ENCODE peak calls at places on chromosomes 2 and 18, in eight cellular contexts. W is vagina, V is heart left ventricle, H is H1, B is Peyer's patch, L is IMR-90, A is HepG2, P is stomach. C is an unnamed sample. For H3K27me3, the result is how much of the 10 kb centered on the place peaks cover.

GRCh38 chr2:212646698-212647097 is 108.1 kb upstream of the ERBB4 start:
- DNase-seq in W (no peak), V (no peak), H (no peak), B (no peak), L (peak), A (no peak), P (no peak), C (no peak)

GRCh38 chr2:1223791-1224190 is 189.5 kb upstream of the TPO start:
- DNase-seq in W (no peak), V (no peak), H (no peak), B (no peak), L (no peak), A (no peak), P (no peak), C (no peak)

GRCh38 chr2:230650585-230651137 is 62.0 kb upstream of the CAB39 start:
- DNase-seq in W (no peak), V (no peak), H (no peak), B (no peak), L (no peak), A (peak), P (no peak), C (no peak)

GRCh38 chr2:72114693-72115051 is 33.0 kb downstream of the CYP26B1 start:
- DNase-seq in W (peak), V (no peak), H (no peak), B (no peak), L (no peak), A (no peak), P (no peak), C (no peak)

GRCh38 chr2:19893520-19894134 is 8.2 kb downstream of the TTC32 start:
- DNase-seq in W (no peak), V (no peak), H (no peak), B (no peak), L (no peak), A (no peak), P (no peak), C (no peak)

GRCh38 chr2:127771756-127772155 is 39.2 kb downstream of the WDR33 start:
- DNase-seq in W (no peak), V (no peak), H (no peak), B (no peak), L (peak), A (no peak), P (no peak), C (no peak)

GRCh38 chr18:26714739-26715138 is 150.8 kb downstream of the AQP4 start:
- DNase-seq in W (no peak), V (no peak), H (no peak), B (no peak), L (no peak), A (no peak), P (no peak), C (no peak)

GRCh38 chr18:66548747-66549146 is 55.1 kb downstream of the CDH19 start:
- DNase-seq in W (no peak), V (no peak), H (no peak), B (no peak), L (no peak), A (no peak), P (no peak), C (no peak)

GRCh38 chr2:83072767-83073166 is 1386.3 kb downstream of the SUCLG1 start:
- DNase-seq in W (no peak), V (no peak), H (no peak), B (no peak), L (no peak), A (no peak), P (no peak), C (no peak)

GRCh38 chr2:188788621-188789020 is 185.6 kb upstream of the COL3A1 start:
- DNase-seq in W (no peak), V (peak), H (no peak), B (peak), L (peak), A (no peak), P (peak), C (peak)

GRCh38 chr2:8531481-8531880 is 150.4 kb upstream of the ID2 start:
- DNase-seq in W (no peak), V (no peak), H (no peak), B (no peak), L (no peak), A (no peak), P (no peak), C (no peak)

GRCh38 chr2:3827673-3828575 is 124.5 kb downstream of the DCDC2C start:
- DNase-seq in W (no peak), V (no peak), H (no peak), B (no peak), L (peak), A (no peak), P (no peak), C (peak)

GRCh38 chr2:47083886-47084682 is 71.0 kb downstream of the STPG4 start:
- DNase-seq in W (no peak), V (peak), H (no peak), B (no peak), L (no peak), A (no peak), P (no peak), C (no peak)

GRCh38 chr2:182831097-182831496 is 35.3 kb downstream of the FRZB start:
- DNase-seq in W (no peak), V (no peak), H (no peak), B (no peak), L (no peak), A (no peak), P (no peak), C (no peak)

GRCh38 chr18:24514439-24514838 is 54.0 kb downstream of the HRH4 start:
- DNase-seq in W (no peak), V (no peak), H (peak), B (no peak), L (peak), A (peak), P (no peak), C (no peak)

GRCh38 chr18:49682301-49683190 is 120.7 kb downstream of the LIPG start:
- DNase-seq in W (no peak), V (no peak), H (no peak), B (no peak), L (peak), A (no peak), P (no peak), C (no peak)

GRCh38 chr2:48398285-48399135 is 131.4 kb upstream of the STON1 start:
- DNase-seq in W (no peak), V (no peak), H (no peak), B (no peak), L (no peak), A (no peak), P (no peak), C (no peak)

GRCh38 chr18:68418881-68419280 is 296.0 kb downstream of the TMX3 start:
- DNase-seq in W (no peak), V (no peak), H (no peak), B (no peak), L (peak), A (no peak), P (no peak), C (no peak)

GRCh38 chr2:197600306-197600705 is 75.1 kb downstream of the RFTN2 start:
- DNase-seq in W (no peak), V (no peak), H (no peak), B (no peak), L (no peak), A (no peak), P (no peak), C (no peak)

GRCh38 chr2:140597836-140598235 is 1533.0 kb downstream of the LRP1B start:
- DNase-seq in W (no peak), V (no peak), H (no peak), B (no peak), L (no peak), A (no peak), P (no peak), C (no peak)

GRCh38 chr2:178277741-178278197 is 83.5 kb downstream of the OSBPL6 start:
- DNase-seq in W (no peak), V (no peak), H (no peak), B (no peak), L (peak), A (peak), P (no peak), C (no peak)
- TF ChIP-seq POLR2A in W (no peak), V (no peak), H (no peak), B (no peak), L (no peak), A (no peak), P (no peak), C (no peak)

DNA sequence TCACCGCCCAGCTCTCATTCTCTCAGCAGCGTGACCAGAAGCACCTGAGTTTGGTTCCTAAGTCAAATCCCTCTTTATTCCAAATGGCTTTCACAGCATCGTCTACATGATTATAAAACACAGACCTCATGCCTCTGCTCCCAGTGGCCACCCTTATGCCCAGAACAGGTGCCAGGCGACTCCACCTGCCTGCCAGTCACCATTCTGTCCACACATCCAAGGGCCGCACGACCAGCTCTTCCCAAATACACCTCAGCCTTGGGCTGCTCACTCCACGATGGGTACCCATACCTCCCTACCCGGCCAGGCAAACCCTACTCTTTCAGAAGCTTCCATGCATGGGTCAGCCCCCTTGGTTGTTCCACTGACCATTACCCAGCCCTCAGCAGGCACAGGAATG is 851.6 kb upstream of the SALL3 start:
- DNase-seq in W (no peak), V (no peak), H (no peak), B (no peak), L (no peak), A (no peak), P (no peak), C (no peak)
- H3K27me3 ChIP-seq in W (under half), V (under half), H (under half), B (under half), L (under half), A (under half), P (under half), C (under half)

GRCh38 chr18:54240629-54241107 is 16.2 kb upstream of the MBD2 start:
- DNase-seq in W (no peak), V (no peak), H (no peak), B (no peak), L (no peak), A (no peak), P (no peak), C (no peak)

GRCh38 chr18:54239091-54239490 is 14.6 kb upstream of the MBD2 start:
- DNase-seq in W (no peak), V (no peak), H (no peak), B (no peak), L (no peak), A (no peak), P (no peak), C (no peak)

GRCh38 chr18:54235871-54236270 is 11.4 kb upstream of the MBD2 start:
- DNase-seq in W (no peak), V (no peak), H (no peak), B (no peak), L (no peak), A (no peak), P (no peak), C (no peak)

GRCh38 chr18:54241483-54241882 is 17.0 kb upstream of the MBD2 start:
- DNase-seq in W (no peak), V (no peak), H (no peak), B (no peak), L (no peak), A (no peak), P (no peak), C (no peak)

GRCh38 chr18:54238181-54238936 is 13.9 kb upstream of the MBD2 start:
- DNase-seq in W (no peak), V (no peak), H (no peak), B (no peak), L (no peak), A (no peak), P (no peak), C (no peak)
- H3K4me3 ChIP-seq in W (no peak), V (no peak), H (no peak), B (no peak), L (no peak), A (no peak), P (no peak), C (no peak)

GRCh38 chr2:207073791-207074678 is 91.7 kb downstream of the KLF7 start:
- DNase-seq in W (no peak), V (no peak), H (no peak), B (peak), L (peak), A (no peak), P (no peak), C (no peak)
- TF ChIP-seq POLR2A in W (no peak), V (no peak), H (no peak), B (no peak), L (no peak), A (no peak), P (no peak), C (no peak)

C was measured in testis.